ENCODE peak calls at places on chromosomes 6 and 20, in ten cellular contexts. F, G, Q, N, J, U, S, M, Y and I are unnamed samples.

GRCh38 chr20:46945465-46945864 is 50.8 kb downstream of the EYA2 start:
- DNase-seq in F (no peak), S (no peak), G (no peak), M (no peak), Q (no peak), Y (peak; percentile 72), U (no peak), J (no peak), N (no peak), I (no peak)

GRCh38 chr6:162371133-162371532 is 356.4 kb downstream of the PRKN start:
- DNase-seq in U (no peak), M (no peak), J (no peak), Y (no peak), S (no peak), G (no peak), F (no peak), N (no peak), Q (no peak), I (no peak)

GRCh38 chr6:123551939-123552707 is 84.6 kb downstream of the TRDN start:
- DNase-seq in Y (no peak), N (no peak), J (no peak), F (no peak), M (no peak), S (no peak), Q (no peak), G (no peak), U (no peak), I (no peak)

GRCh38 chr6:160227038-160227768 is 31.4 kb downstream of the SLC22A2 start:
- DNase-seq in Q (no peak), J (no peak), S (no peak), U (no peak), N (no peak), Y (no peak), G (no peak), F (peak; percentile 87), M (no peak), I (no peak)

GRCh38 chr6:136037246-136037884 is 185.9 kb downstream of the PDE7B start:
- DNase-seq in F (no peak), G (peak; percentile 50), S (no peak), Q (no peak), N (peak; percentile 35), Y (no peak), M (no peak), U (no peak), J (no peak), I (no peak)

GRCh38 chr20:19090332-19090731 is 122.1 kb upstream of the SLC24A3 start:
- DNase-seq in Y (no peak), J (no peak), G (no peak), Q (no peak), N (no peak), S (no peak), F (no peak), M (no peak), U (no peak), I (no peak)

GRCh38 chr6:132648356-132648755 is 10.6 kb downstream of the TAAR1 start:
- DNase-seq in F (no peak), U (no peak), Y (no peak), Q (peak; percentile 1), N (peak; percentile 79), G (no peak), J (no peak), M (no peak), S (no peak), I (no peak)

GRCh38 chr6:803191-803977 is 110.4 kb upstream of the EXOC2 start:
- DNase-seq in J (no peak), Q (no peak), G (no peak), S (no peak), F (no peak), U (no peak), N (no peak), Y (no peak), M (no peak), I (no peak)

GRCh38 chr20:17629678-17630089 is 52.4 kb downstream of the RRBP1 start:
- DNase-seq in Y (no peak), J (no peak), N (no peak), U (no peak), Q (no peak), G (no peak), F (no peak), M (no peak), S (no peak), I (no peak)
- H3K4me1 ChIP-seq in Y (peaks cover 12% of the 10 kb centered on the region), J (peaks cover 48% of the 10 kb centered on the region), N (no peaks in the 10 kb centered on the region), U (no peaks in the 10 kb centered on the region), Q (no peaks in the 10 kb centered on the region), G (peaks cover 9% of the 10 kb centered on the region), F (no peaks in the 10 kb centered on the region), M (no peaks in the 10 kb centered on the region), S (no peaks in the 10 kb centered on the region), I (peaks cover 2% of the 10 kb centered on the region)

GRCh38 chr6:68709882-68710281 is 74.8 kb downstream of the ADGRB3 start:
- DNase-seq in Q (no peak), U (no peak), F (no peak), G (no peak), N (no peak), Y (no peak), M (no peak), J (no peak), S (no peak), I (no peak)

GRCh38 chr6:68701159-68701558 is 66.1 kb downstream of the ADGRB3 start:
- DNase-seq in S (no peak), N (no peak), M (no peak), F (no peak), Q (no peak), J (no peak), U (no peak), Y (no peak), G (no peak), I (no peak)

GRCh38 chr6:68709091-68709490 is 74.0 kb downstream of the ADGRB3 start:
- DNase-seq in Q (no peak), U (no peak), G (no peak), F (no peak), J (no peak), Y (no peak), N (no peak), M (no peak), S (no peak), I (no peak)

GRCh38 chr6:68704485-68704884 is 69.4 kb downstream of the ADGRB3 start:
- DNase-seq in M (no peak), U (no peak), Y (no peak), G (no peak), F (no peak), N (no peak), J (no peak), S (peak; percentile 9), Q (no peak), I (no peak)
- H3K4me1 ChIP-seq in M (no peaks in the 10 kb centered on the region), U (no peaks in the 10 kb centered on the region), Y (no peaks in the 10 kb centered on the region), G (no peaks in the 10 kb centered on the region), F (peaks cover 3% of the 10 kb centered on the region), N (no peaks in the 10 kb centered on the region), J (no peaks in the 10 kb centered on the region), S (no peaks in the 10 kb centered on the region), Q (no peaks in the 10 kb centered on the region), I (no peaks in the 10 kb centered on the region)

GRCh38 chr6:149857541-149857940 is 6.6 kb downstream of the LRP11 start:
- DNase-seq in N (no peak), U (peak; percentile 42), F (no peak), M (no peak), G (no peak), Y (no peak), S (no peak), Q (no peak), J (no peak), I (no peak)

GRCh38 chr6:149860513-149860833 is 3.7 kb downstream of the LRP11 start:
- DNase-seq in N (no peak), F (no peak), J (no peak), Y (no peak), G (no peak), S (no peak), M (no peak), Q (no peak), U (no peak), I (no peak)

GRCh38 chr6:149860834-149861602 is 3.1 kb downstream of the LRP11 start:
- DNase-seq in G (no peak), U (no peak), Q (no peak), J (no peak), N (peak; percentile 75), F (no peak), Y (peak; percentile 71), S (no peak), M (no peak), I (no peak)

GRCh38 chr6:149859938-149860337 is 4.2 kb downstream of the LRP11 start:
- DNase-seq in S (no peak), J (no peak), M (no peak), Y (no peak), F (no peak), N (no peak), G (no peak), Q (no peak), U (no peak), I (no peak)

DNA sequence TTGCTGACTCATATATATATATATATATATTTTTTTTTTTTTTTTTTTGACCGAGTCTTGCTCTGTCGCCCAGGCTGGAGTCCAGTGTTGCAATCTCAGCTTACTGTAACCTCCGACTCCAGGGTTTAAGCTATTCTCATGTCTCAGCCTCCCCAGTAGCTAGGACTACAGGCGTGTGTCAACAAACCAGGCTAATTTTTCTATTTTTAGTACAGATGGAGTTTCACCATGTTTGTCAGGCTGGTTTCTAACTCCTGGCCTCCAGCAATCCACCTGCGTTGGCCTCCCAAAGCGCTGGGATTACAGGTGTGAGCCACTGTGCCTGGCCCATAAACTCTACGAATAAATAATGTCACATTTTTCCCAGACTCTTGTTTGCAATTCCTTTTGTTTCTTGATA is 4.8 kb downstream of the LRP11 start:
- DNase-seq in U (no peak), M (no peak), S (no peak), N (peak; percentile 98), G (no peak), Y (no peak), Q (peak; percentile 67), F (no peak), J (no peak), I (no peak)
- H3K4me1 ChIP-seq in U (peaks cover 17% of the 10 kb centered on the region), M (peaks cover 47% of the 10 kb centered on the region), S (peaks cover 8% of the 10 kb centered on the region), N (peaks cover 28% of the 10 kb centered on the region), G (peaks cover 4% of the 10 kb centered on the region), Y (peaks cover 43% of the 10 kb centered on the region), Q (peaks cover 74% of the 10 kb centered on the region), F (peaks cover 18% of the 10 kb centered on the region), J (peaks cover 60% of the 10 kb centered on the region), I (peaks cover 4% of the 10 kb centered on the region)

GRCh38 chr6:24922174-24922573 is 13.6 kb downstream of the RIPOR2 start:
- DNase-seq in Y (no peak), G (no peak), U (no peak), F (no peak), M (no peak), S (no peak), N (no peak), J (no peak), Q (no peak), I (no peak)

GRCh38 chr6:24922854-24923253 is 12.9 kb downstream of the RIPOR2 start:
- DNase-seq in G (no peak), J (no peak), S (no peak), Q (no peak), M (no peak), F (no peak), Y (no peak), N (no peak), U (no peak), I (no peak)

GRCh38 chr6:24918641-24919403 is 16.9 kb downstream of the RIPOR2 start:
- DNase-seq in J (no peak), M (no peak), Y (no peak), Q (no peak), F (no peak), S (peak; percentile 94), N (no peak), U (no peak), G (no peak), I (no peak)

GRCh38 chr6:24916496-24916895 is 19.3 kb downstream of the RIPOR2 start:
- DNase-seq in U (no peak), M (no peak), N (no peak), Q (no peak), J (no peak), S (no peak), G (no peak), F (no peak), Y (no peak), I (no peak)

GRCh38 chr6:24919404-24919892 is 16.3 kb downstream of the RIPOR2 start:
- DNase-seq in N (no peak), Y (no peak), G (no peak), Q (no peak), M (no peak), S (peak; percentile 97), J (no peak), F (no peak), U (no peak), I (no peak)
- H3K4me1 ChIP-seq in N (no peaks in the 10 kb centered on the region), Y (no peaks in the 10 kb centered on the region), G (peaks cover 3% of the 10 kb centered on the region), Q (no peaks in the 10 kb centered on the region), M (peaks cover 44% of the 10 kb centered on the region), S (peaks cover 95% of the 10 kb centered on the region), J (peaks cover 11% of the 10 kb centered on the region), F (peaks cover 4% of the 10 kb centered on the region), U (no peaks in the 10 kb centered on the region), I (no peaks in the 10 kb centered on the region)